ENCODE peak calls at places on chromosome 1, in five cellular contexts. S is ovary; U is SK-N-SH; Y is CD8-positive, alpha-beta T cell; D is astrocyte. Q is an unnamed sample.

GRCh38 chr1:231724876-231725647 is 98.5 kb downstream of the DISC1 start:
- DNase-seq in U (peak; percentile 45), Y (no peak), D (peak; percentile 27), S (no peak), Q (peak; percentile 58)

GRCh38 chr1:92016720-92017316 is 13.0 kb upstream of the EPHX4 start:
- DNase-seq in S (no peak), U (no peak), Y (no peak), D (no peak), Q (no peak)

GRCh38 chr1:147700042-147700711 is 29.9 kb upstream of the ACP6 start:
- DNase-seq in U (peak; percentile 61), S (peak; percentile 30), D (peak; percentile 42), Y (peak; percentile 43), Q (peak; percentile 66)

GRCh38 chr1:31576201-31576669 is at the start of gene TINAGL1:
- DNase-seq in Y (no peak), S (no peak), D (no peak), U (no peak), Q (no peak)

GRCh38 chr1:8495928-8496401 is 178.1 kb downstream of the SLC45A1 start:
- DNase-seq in Y (no peak), D (no peak), U (no peak), S (no peak), Q (no peak)

GRCh38 chr1:43334453-43335205 is 3.0 kb upstream of the MPL start:
- DNase-seq in Y (no peak), S (no peak), U (no peak), D (no peak), Q (no peak)

GRCh38 chr1:9886063-9886742 is 23.9 kb downstream of the CTNNBIP1 start:
- DNase-seq in D (no peak), U (no peak), Y (no peak), S (no peak), Q (no peak)

GRCh38 chr1:30537279-30537678 is 186.1 kb downstream of the MATN1 start:
- DNase-seq in S (no peak), U (no peak), Y (no peak), D (no peak), Q (no peak)

GRCh38 chr1:225627304-225627947 is 25.5 kb downstream of the ENAH start:
- DNase-seq in U (peak; percentile 45), S (no peak), Y (no peak), D (no peak), Q (no peak)

GRCh38 chr1:170307426-170307825 is 161.7 kb downstream of the NTMT2 start:
- DNase-seq in D (no peak), Y (no peak), S (no peak), U (no peak), Q (peak; percentile 41)

GRCh38 chr1:38061883-38062328 is 15.3 kb upstream of the POU3F1 start:
- DNase-seq in U (no peak), S (no peak), D (no peak), Y (no peak), Q (no peak)

GRCh38 chr1:35860680-35861079 is 22.3 kb upstream of the AGO1 start:
- DNase-seq in D (no peak), U (no peak), S (no peak), Y (no peak), Q (no peak)

GRCh38 chr1:160748182-160748876 is 9.3 kb downstream of the SLAMF7 start:
- DNase-seq in Y (no peak), S (no peak), D (no peak), U (no peak), Q (no peak)

GRCh38 chr1:192527950-192528349 is 47.6 kb upstream of the RGS1 start:
- DNase-seq in Y (no peak), D (no peak), S (no peak), U (no peak), Q (no peak)

GRCh38 chr1:165629848-165630628 is 996 bp upstream of the MGST3 start:
- DNase-seq in D (no peak), S (no peak), U (peak; percentile 55), Y (no peak), Q (no peak)

GRCh38 chr1:186896211-186896610 is 67.5 kb downstream of the PLA2G4A start:
- DNase-seq in S (no peak), D (peak; percentile 34), Y (no peak), U (no peak), Q (no peak)

GRCh38 chr1:113027449-113027848 is 45.5 kb upstream of the LRIG2 start:
- DNase-seq in U (no peak), D (no peak), S (no peak), Y (no peak), Q (no peak)

GRCh38 chr1:65389296-65389695 is 31.2 kb upstream of the LEPR start:
- DNase-seq in S (no peak), D (no peak), Y (no peak), U (no peak), Q (no peak)

GRCh38 chr1:227560814-227561213 is 2.5 kb upstream of the ZNF678 start:
- DNase-seq in Y (no peak), U (no peak), D (no peak), S (no peak), Q (no peak)

GRCh38 chr1:115220340-115221030 is 117.6 kb downstream of the NGF start:
- DNase-seq in D (peak; percentile 69), S (no peak), U (no peak), Y (no peak), Q (no peak)

GRCh38 chr1:201357211-201357610 is 20.3 kb downstream of the TNNT2 start:
- DNase-seq in D (no peak), U (no peak), Y (no peak), S (no peak), Q (no peak)

GRCh38 chr1:190373705-190374336 is 103.8 kb downstream of the BRINP3 start:
- DNase-seq in Y (no peak), D (peak; percentile 6), U (peak; percentile 5), S (no peak), Q (no peak)

GRCh38 chr1:106937104-106937503 is 119.4 kb upstream of the PRMT6 start:
- DNase-seq in U (no peak), D (peak; percentile 91), Y (no peak), S (no peak), Q (peak; percentile 88)

GRCh38 chr1:43671626-43672330 is 21.8 kb downstream of the KDM4A start:
- DNase-seq in Y (no peak), U (peak; percentile 26), S (no peak), D (peak; percentile 76), Q (peak; percentile 52)

GRCh38 chr1:241841661-241842060 is 6.3 kb upstream of the EXO1 start:
- DNase-seq in D (no peak), U (no peak), S (no peak), Y (no peak), Q (no peak)

GRCh38 chr1:205319081-205320018 is 2.2 kb downstream of the NUAK2 start:
- DNase-seq in S (peak; percentile 66), D (peak; percentile 69), Y (no peak), U (no peak), Q (peak; percentile 76)

GRCh38 chr1:55426619-55427018 is 211.5 kb upstream of the USP24 start:
- DNase-seq in D (no peak), Y (no peak), U (no peak), S (no peak), Q (no peak)

DNA sequence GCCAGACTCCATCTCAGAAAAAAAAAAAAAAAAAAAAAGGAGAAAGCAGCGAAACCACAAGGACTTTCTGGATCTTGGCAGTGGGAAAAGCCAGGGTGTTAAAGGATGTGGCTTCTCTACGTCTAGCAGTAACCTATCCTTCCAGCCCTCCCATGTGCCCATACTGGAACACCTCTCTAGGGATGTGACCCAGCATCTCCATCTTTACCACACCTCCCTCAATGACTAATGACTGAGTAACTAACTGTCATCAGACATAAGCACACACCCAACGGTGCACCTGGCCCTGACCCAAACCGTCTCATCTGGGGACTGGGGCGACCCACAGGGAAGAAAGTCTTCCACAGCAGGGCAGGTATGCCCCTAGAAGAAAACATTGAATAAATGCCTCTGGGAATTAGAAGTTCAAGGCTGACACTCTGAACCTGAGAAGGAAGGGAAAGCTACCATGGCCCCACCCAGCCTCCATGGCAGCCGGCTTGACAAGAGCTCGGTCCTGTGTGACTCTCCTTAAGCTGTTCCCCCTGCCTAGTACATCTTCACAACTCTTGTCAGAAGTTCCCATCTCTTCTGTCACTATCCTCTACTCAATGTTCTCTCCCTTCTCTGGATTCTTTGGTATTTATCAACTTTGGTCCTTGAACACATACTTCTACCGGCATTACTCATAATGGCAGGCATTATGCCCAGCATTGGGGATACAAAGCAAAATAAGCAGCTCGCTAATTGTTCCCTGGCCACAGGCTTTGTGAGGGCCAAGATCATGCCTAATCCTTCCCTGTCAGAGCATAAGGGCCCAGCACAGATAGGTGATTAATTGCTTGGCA is 14.8 kb upstream of the PAQR6 start:
- DNase-seq in U (no peak), S (no peak), D (peak; percentile 90), Y (no peak), Q (peak; percentile 91)
- H3K36me3 ChIP-seq in U (peaks cover 77% of the 10 kb centered on the region), S (no peaks in the 10 kb centered on the region), D (peaks cover 61% of the 10 kb centered on the region), Y (peaks cover 69% of the 10 kb centered on the region), Q (peaks cover 93% of the 10 kb centered on the region)

GRCh38 chr1:111453706-111454105 is 4.4 kb downstream of the ATP5PB start:
- DNase-seq in S (no peak), U (no peak), Y (no peak), D (no peak), Q (no peak)
- H3K36me3 ChIP-seq in S (no peaks in the 10 kb centered on the region), U (peaks cover 64% of the 10 kb centered on the region), Y (peaks cover 32% of the 10 kb centered on the region), D (peaks cover 34% of the 10 kb centered on the region), Q (peaks cover 88% of the 10 kb centered on the region)

GRCh38 chr1:40797668-40798010 is 14.1 kb downstream of the KCNQ4 start:
- DNase-seq in D (no peak), Y (no peak), U (no peak), S (no peak), Q (no peak)
- H3K36me3 ChIP-seq in D (no peaks in the 10 kb centered on the region), Y (no peaks in the 10 kb centered on the region), U (no peaks in the 10 kb centered on the region), S (no peaks in the 10 kb centered on the region), Q (no peaks in the 10 kb centered on the region)

DNA sequence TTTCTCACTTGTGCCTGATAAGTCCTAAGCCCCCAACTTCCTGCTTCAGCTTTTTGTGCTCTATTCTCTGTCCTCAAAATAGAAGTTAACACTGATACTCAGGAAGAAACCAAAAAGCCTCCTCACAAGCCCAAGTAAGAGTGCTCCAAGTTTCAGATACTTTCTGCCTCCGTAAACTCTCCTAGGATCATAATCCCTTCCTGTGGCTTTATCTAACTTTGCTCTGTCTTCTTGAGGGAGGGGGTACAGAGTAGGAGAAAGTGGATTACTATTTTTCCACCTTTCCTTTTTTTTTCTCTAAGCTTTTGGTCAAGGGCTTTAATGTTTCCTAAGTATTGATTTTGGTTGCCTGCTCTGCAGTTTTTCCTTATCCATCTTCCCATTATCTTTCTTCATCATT is 54.6 kb downstream of the DPH5 start:
- DNase-seq in U (no peak), Y (no peak), S (no peak), D (no peak), Q (no peak)
- H3K36me3 ChIP-seq in U (peaks cover 46% of the 10 kb centered on the region), Y (no peaks in the 10 kb centered on the region), S (no peaks in the 10 kb centered on the region), D (peaks cover 24% of the 10 kb centered on the region), Q (peaks cover 5% of the 10 kb centered on the region)